ENCODE peak calls at places on chromosomes 11 and 22, in six cellular contexts. One of them, this sample, is unnamed.

GRCh38 chr11:78231962-78232459 is 43.3 kb downstream of the USP35 start:
- DNase-seq in RWPE1: peak
- DNase-seq in ovary: no peak
- DNase-seq in GM23338: no peak
- DNase-seq in cardiac muscle cell: peak
- DNase-seq in HCT116: no peak
- DNase-seq in this sample: peak

GRCh38 chr11:37712246-37712645 is 1114.2 kb upstream of the RAG2 start:
- DNase-seq in GM23338: peak
- DNase-seq in HCT116: no peak
- DNase-seq in RWPE1: no peak
- DNase-seq in ovary: no peak
- DNase-seq in cardiac muscle cell: peak
- DNase-seq in this sample: no peak

GRCh38 chr11:66568124-66568916 is at the start of gene CTSF:
- DNase-seq in GM23338: peak
- DNase-seq in HCT116: no peak
- DNase-seq in ovary: peak
- DNase-seq in RWPE1: peak
- DNase-seq in cardiac muscle cell: peak
- DNase-seq in this sample: peak

GRCh38 chr11:130216591-130217132 is 57.1 kb downstream of the ST14 start:
- DNase-seq in HCT116: no peak
- DNase-seq in ovary: peak
- DNase-seq in GM23338: no peak
- DNase-seq in RWPE1: no peak
- DNase-seq in cardiac muscle cell: no peak
- DNase-seq in this sample: no peak

GRCh38 chr11:95076416-95076815 is 9.7 kb downstream of the SRSF8 start:
- DNase-seq in HCT116: no peak
- DNase-seq in ovary: peak
- DNase-seq in GM23338: no peak
- DNase-seq in cardiac muscle cell: peak
- DNase-seq in RWPE1: peak
- DNase-seq in this sample: peak

GRCh38 chr11:77146261-77147035 is 18.4 kb downstream of the MYO7A start:
- DNase-seq in GM23338: no peak
- DNase-seq in RWPE1: no peak
- DNase-seq in cardiac muscle cell: no peak
- DNase-seq in HCT116: no peak
- DNase-seq in ovary: no peak
- DNase-seq in this sample: no peak

GRCh38 chr22:48746789-48747425 is 1080.8 kb downstream of the BRD1 start:
- DNase-seq in ovary: no peak
- DNase-seq in cardiac muscle cell: no peak
- DNase-seq in HCT116: no peak
- DNase-seq in RWPE1: no peak
- DNase-seq in GM23338: no peak
- DNase-seq in this sample: no peak

GRCh38 chr11:69449320-69450063 is 32.0 kb upstream of the LINC01488 start:
- DNase-seq in HCT116: no peak
- DNase-seq in ovary: no peak
- DNase-seq in RWPE1: no peak
- DNase-seq in cardiac muscle cell: peak
- DNase-seq in GM23338: no peak
- DNase-seq in this sample: no peak

GRCh38 chr11:31804439-31805036 is 6.6 kb downstream of the PAX6 start:
- DNase-seq in RWPE1: no peak
- DNase-seq in HCT116: no peak
- DNase-seq in GM23338: peak
- DNase-seq in ovary: no peak
- DNase-seq in cardiac muscle cell: no peak
- DNase-seq in this sample: no peak

GRCh38 chr22:48316245-48316875 is 1511.3 kb downstream of the BRD1 start:
- DNase-seq in ovary: peak
- DNase-seq in HCT116: no peak
- DNase-seq in RWPE1: no peak
- DNase-seq in cardiac muscle cell: no peak
- DNase-seq in GM23338: no peak
- DNase-seq in this sample: no peak

GRCh38 chr11:45208135-45208534 is 61.7 kb downstream of the PRDM11 start:
- DNase-seq in ovary: no peak
- DNase-seq in cardiac muscle cell: no peak
- DNase-seq in HCT116: no peak
- DNase-seq in RWPE1: no peak
- DNase-seq in GM23338: peak
- DNase-seq in this sample: no peak

GRCh38 chr11:115505165-115505564 is 950 bp upstream of the CADM1 start:
- DNase-seq in GM23338: peak
- DNase-seq in HCT116: no peak
- DNase-seq in ovary: peak
- DNase-seq in RWPE1: no peak
- DNase-seq in cardiac muscle cell: no peak
- DNase-seq in this sample: no peak

GRCh38 chr11:106167085-106167484 is 89.6 kb downstream of the AASDHPPT start:
- DNase-seq in RWPE1: no peak
- DNase-seq in GM23338: no peak
- DNase-seq in ovary: no peak
- DNase-seq in cardiac muscle cell: no peak
- DNase-seq in HCT116: no peak
- DNase-seq in this sample: no peak

GRCh38 chr11:126405906-126406305 is 50.4 kb downstream of the ST3GAL4 start:
- DNase-seq in ovary: no peak
- DNase-seq in cardiac muscle cell: no peak
- DNase-seq in HCT116: peak
- DNase-seq in GM23338: no peak
- DNase-seq in RWPE1: peak
- DNase-seq in this sample: peak

GRCh38 chr22:33034753-33035152 is 23.4 kb downstream of the SYN3 start:
- DNase-seq in ovary: no peak
- DNase-seq in cardiac muscle cell: no peak
- DNase-seq in RWPE1: no peak
- DNase-seq in GM23338: no peak
- DNase-seq in HCT116: no peak
- DNase-seq in this sample: no peak

DNA sequence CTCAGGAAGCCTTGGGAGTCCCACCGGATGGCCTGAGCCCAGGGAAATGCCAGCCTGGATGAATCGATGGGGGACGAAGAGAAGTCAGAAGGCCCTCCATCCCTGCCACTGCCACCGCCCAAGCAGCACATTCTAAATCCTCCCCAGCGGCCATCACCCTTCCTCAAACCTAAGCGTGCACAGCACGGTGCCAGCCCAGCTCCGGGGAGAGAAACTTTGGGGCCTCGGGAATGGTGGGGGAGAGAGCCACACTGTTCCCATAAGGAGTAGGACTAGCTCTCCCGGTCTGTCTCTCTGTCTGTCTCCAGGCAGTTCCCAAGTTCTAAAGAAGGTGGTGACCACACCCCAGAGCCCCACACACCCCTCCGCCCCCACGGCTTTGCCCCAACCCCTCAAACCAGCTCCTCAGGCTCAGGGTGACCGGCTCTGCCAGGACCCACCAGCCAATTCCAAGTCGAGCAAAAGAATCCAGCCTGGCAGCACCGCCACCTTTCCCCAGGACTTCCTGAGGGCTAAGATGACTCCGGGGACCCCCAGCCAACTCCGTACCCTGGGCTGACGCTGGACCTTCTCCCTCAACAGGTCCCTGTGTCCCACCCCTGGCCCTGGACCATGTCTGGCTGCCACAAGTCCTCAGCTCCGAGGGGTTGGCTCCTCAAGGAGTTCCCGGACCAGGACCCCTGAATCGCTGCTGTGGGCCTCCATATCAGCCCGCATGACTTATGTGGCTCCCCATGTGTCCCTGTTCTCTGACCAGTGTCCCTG is 2.7 kb downstream of the AHNAK start:
- DNase-seq in HCT116: no peak
- DNase-seq in RWPE1: no peak
- DNase-seq in ovary: no peak
- DNase-seq in GM23338: no peak
- DNase-seq in cardiac muscle cell: no peak
- DNase-seq in this sample: no peak
- H3K27ac ChIP-seq in HCT116: peak
- H3K27ac ChIP-seq in RWPE1: peak
- H3K27ac ChIP-seq in ovary: peak
- H3K27ac ChIP-seq in GM23338: no peak
- H3K27ac ChIP-seq in cardiac muscle cell: no peak
- H3K27ac ChIP-seq in this sample: peak

DNA sequence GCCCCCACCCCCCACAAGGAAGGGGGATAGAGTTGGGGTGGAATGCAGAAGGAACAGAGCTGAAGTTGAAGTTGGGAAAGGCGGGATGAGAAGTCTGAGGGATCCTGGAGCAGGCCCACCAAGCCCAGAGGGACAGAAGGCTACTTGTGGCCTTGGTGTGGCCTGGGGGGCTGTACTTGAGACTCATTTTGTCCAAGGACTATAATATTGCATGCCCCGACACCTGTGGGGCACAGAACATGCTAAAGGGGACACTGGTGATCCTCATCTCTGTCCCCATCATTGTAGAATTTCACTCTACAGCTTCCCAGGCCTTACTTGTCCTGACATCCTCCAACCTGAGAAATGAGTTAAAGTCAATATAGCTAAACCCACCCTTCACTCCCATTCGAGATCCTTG is 1.3 kb downstream of the ESAM start:
- DNase-seq in cardiac muscle cell: no peak
- DNase-seq in GM23338: no peak
- DNase-seq in RWPE1: no peak
- DNase-seq in HCT116: no peak
- DNase-seq in ovary: no peak
- DNase-seq in this sample: no peak
- H3K27ac ChIP-seq in cardiac muscle cell: no peak
- H3K27ac ChIP-seq in GM23338: no peak
- H3K27ac ChIP-seq in RWPE1: no peak
- H3K27ac ChIP-seq in HCT116: no peak
- H3K27ac ChIP-seq in ovary: no peak
- H3K27ac ChIP-seq in this sample: no peak

GRCh38 chr11:34364102-34364501 is 6.3 kb upstream of the ABTB2 start:
- DNase-seq in RWPE1: no peak
- DNase-seq in ovary: no peak
- DNase-seq in HCT116: no peak
- DNase-seq in cardiac muscle cell: no peak
- DNase-seq in GM23338: no peak
- DNase-seq in this sample: no peak

GRCh38 chr11:34359548-34359891 is 1.7 kb upstream of the ABTB2 start:
- DNase-seq in ovary: no peak
- DNase-seq in cardiac muscle cell: no peak
- DNase-seq in HCT116: peak
- DNase-seq in GM23338: no peak
- DNase-seq in RWPE1: no peak
- DNase-seq in this sample: no peak

GRCh38 chr11:34366522-34366921 is 8.7 kb upstream of the ABTB2 start:
- DNase-seq in GM23338: peak
- DNase-seq in HCT116: peak
- DNase-seq in RWPE1: no peak
- DNase-seq in ovary: no peak
- DNase-seq in cardiac muscle cell: no peak
- DNase-seq in this sample: no peak

GRCh38 chr11:34360056-34360455 is 2.2 kb upstream of the ABTB2 start:
- DNase-seq in RWPE1: no peak
- DNase-seq in GM23338: no peak
- DNase-seq in HCT116: no peak
- DNase-seq in ovary: no peak
- DNase-seq in cardiac muscle cell: no peak
- DNase-seq in this sample: no peak

GRCh38 chr11:34363363-34364084 is 5.7 kb upstream of the ABTB2 start:
- DNase-seq in GM23338: no peak
- DNase-seq in cardiac muscle cell: no peak
- DNase-seq in ovary: no peak
- DNase-seq in RWPE1: no peak
- DNase-seq in HCT116: no peak
- DNase-seq in this sample: no peak
- H3K27ac ChIP-seq in GM23338: no peak
- H3K27ac ChIP-seq in cardiac muscle cell: no peak
- H3K27ac ChIP-seq in ovary: no peak
- H3K27ac ChIP-seq in RWPE1: no peak
- H3K27ac ChIP-seq in HCT116: no peak
- H3K27ac ChIP-seq in this sample: no peak

GRCh38 chr11:96137357-96137756 is 205.6 kb downstream of the MAML2 start:
- DNase-seq in GM23338: no peak
- DNase-seq in HCT116: no peak
- DNase-seq in cardiac muscle cell: peak
- DNase-seq in RWPE1: no peak
- DNase-seq in ovary: no peak
- DNase-seq in this sample: no peak

GRCh38 chr11:96132437-96132836 is 208.5 kb upstream of the MTMR2 start:
- DNase-seq in RWPE1: no peak
- DNase-seq in ovary: no peak
- DNase-seq in GM23338: no peak
- DNase-seq in HCT116: no peak
- DNase-seq in cardiac muscle cell: no peak
- DNase-seq in this sample: no peak

GRCh38 chr11:96139692-96140091 is 203.3 kb downstream of the MAML2 start:
- DNase-seq in HCT116: no peak
- DNase-seq in ovary: no peak
- DNase-seq in GM23338: no peak
- DNase-seq in cardiac muscle cell: no peak
- DNase-seq in RWPE1: no peak
- DNase-seq in this sample: no peak

GRCh38 chr11:96134622-96135021 is 208.4 kb downstream of the MAML2 start:
- DNase-seq in HCT116: no peak
- DNase-seq in cardiac muscle cell: peak
- DNase-seq in GM23338: no peak
- DNase-seq in ovary: no peak
- DNase-seq in RWPE1: no peak
- DNase-seq in this sample: peak

GRCh38 chr11:96136623-96137313 is 206.2 kb downstream of the MAML2 start:
- DNase-seq in ovary: no peak
- DNase-seq in GM23338: no peak
- DNase-seq in HCT116: no peak
- DNase-seq in RWPE1: no peak
- DNase-seq in cardiac muscle cell: peak
- DNase-seq in this sample: no peak
- H3K27ac ChIP-seq in ovary: no peak
- H3K27ac ChIP-seq in GM23338: no peak
- H3K27ac ChIP-seq in HCT116: no peak
- H3K27ac ChIP-seq in RWPE1: no peak
- H3K27ac ChIP-seq in cardiac muscle cell: no peak
- H3K27ac ChIP-seq in this sample: no peak

GRCh38 chr11:64665381-64665780 is 57.6 kb downstream of the NRXN2 start:
- DNase-seq in ovary: no peak
- DNase-seq in RWPE1: no peak
- DNase-seq in cardiac muscle cell: no peak
- DNase-seq in GM23338: peak
- DNase-seq in HCT116: no peak
- DNase-seq in this sample: no peak
- H3K27ac ChIP-seq in ovary: no peak
- H3K27ac ChIP-seq in RWPE1: no peak
- H3K27ac ChIP-seq in cardiac muscle cell: no peak
- H3K27ac ChIP-seq in GM23338: no peak
- H3K27ac ChIP-seq in HCT116: no peak
- H3K27ac ChIP-seq in this sample: no peak

DNA sequence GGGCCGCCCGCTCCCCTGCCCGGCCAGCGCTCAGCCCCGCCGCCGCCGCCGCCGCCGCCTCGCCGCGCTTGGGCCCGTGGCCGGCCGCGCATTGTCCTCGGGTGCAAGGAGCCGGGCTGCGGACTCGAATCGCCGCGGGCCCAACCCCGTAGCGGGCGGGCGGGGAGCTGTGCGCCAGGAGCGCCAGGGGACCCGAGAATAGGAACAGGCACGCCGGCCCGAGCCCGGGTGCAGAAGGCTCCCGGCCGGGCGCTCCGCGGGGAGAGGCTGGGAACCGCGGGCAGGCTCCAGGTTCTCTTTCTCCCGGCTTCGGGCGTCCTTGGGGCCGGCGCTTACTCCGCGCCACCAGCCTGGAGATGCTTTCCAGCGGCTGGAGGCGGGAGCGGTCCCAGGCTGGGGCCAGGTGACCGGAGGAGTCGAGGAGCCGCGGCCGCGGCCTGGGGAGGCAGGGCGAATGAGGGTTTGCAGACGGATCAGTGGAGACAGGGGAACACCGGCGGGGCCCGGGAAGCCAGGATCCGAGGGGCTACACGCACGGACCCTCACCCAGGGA is 636 bp downstream of the PKNOX2 start:
- DNase-seq in cardiac muscle cell: peak
- DNase-seq in HCT116: no peak
- DNase-seq in GM23338: peak
- DNase-seq in ovary: peak
- DNase-seq in RWPE1: peak
- DNase-seq in this sample: peak
- H3K27ac ChIP-seq in cardiac muscle cell: peak
- H3K27ac ChIP-seq in HCT116: no peak
- H3K27ac ChIP-seq in GM23338: no peak
- H3K27ac ChIP-seq in ovary: peak
- H3K27ac ChIP-seq in RWPE1: no peak
- H3K27ac ChIP-seq in this sample: no peak

This sample was measured in foreskin keratinocyte.